ENCODE peak calls at places on chromosomes 6 and 20, in five cellular contexts. One of them, this sample, is unnamed.

GRCh38 chr6:38445912-38446311 is 193.8 kb downstream of the BTBD9 start:
- DNase-seq in AG04450: no peak
- DNase-seq in esophagus muscularis mucosa: no peak
- DNase-seq in fibroblast of villous mesenchyme: no peak
- DNase-seq in fibroblast of the aortic adventitia: no peak
- DNase-seq in this sample: no peak

GRCh38 chr6:18405477-18406293 is 18.5 kb downstream of the RNF144B start:
- DNase-seq in AG04450: peak; percentile 70
- DNase-seq in esophagus muscularis mucosa: no peak
- DNase-seq in fibroblast of villous mesenchyme: peak; percentile 83
- DNase-seq in fibroblast of the aortic adventitia: peak; percentile 74
- DNase-seq in this sample: no peak

GRCh38 chr6:16320533-16321340 is 82.3 kb downstream of the GMPR start:
- DNase-seq in AG04450: peak; percentile 60
- DNase-seq in esophagus muscularis mucosa: no peak
- DNase-seq in fibroblast of villous mesenchyme: peak; percentile 87
- DNase-seq in fibroblast of the aortic adventitia: no peak
- DNase-seq in this sample: no peak

GRCh38 chr6:55868910-55869479 is 6.4 kb downstream of the BMP5 start:
- DNase-seq in AG04450: no peak
- DNase-seq in esophagus muscularis mucosa: no peak
- DNase-seq in fibroblast of villous mesenchyme: no peak
- DNase-seq in fibroblast of the aortic adventitia: no peak
- DNase-seq in this sample: no peak

GRCh38 chr20:16692442-16692841 is 37.4 kb upstream of the SNRPB2 start:
- DNase-seq in AG04450: no peak
- DNase-seq in esophagus muscularis mucosa: no peak
- DNase-seq in fibroblast of villous mesenchyme: no peak
- DNase-seq in fibroblast of the aortic adventitia: peak; percentile 15
- DNase-seq in this sample: no peak

GRCh38 chr6:98971303-98971702 is 23.6 kb upstream of the FBXL4 start:
- DNase-seq in AG04450: no peak
- DNase-seq in esophagus muscularis mucosa: no peak
- DNase-seq in fibroblast of villous mesenchyme: no peak
- DNase-seq in fibroblast of the aortic adventitia: no peak
- DNase-seq in this sample: no peak

GRCh38 chr6:131400054-131400781 is 172.8 kb upstream of the ARG1 start:
- DNase-seq in AG04450: peak; percentile 21
- DNase-seq in esophagus muscularis mucosa: no peak
- DNase-seq in fibroblast of villous mesenchyme: peak; percentile 83
- DNase-seq in fibroblast of the aortic adventitia: peak; percentile 91
- DNase-seq in this sample: no peak

GRCh38 chr6:6390849-6391602 is 70.6 kb upstream of the F13A1 start:
- DNase-seq in AG04450: no peak
- DNase-seq in esophagus muscularis mucosa: no peak
- DNase-seq in fibroblast of villous mesenchyme: no peak
- DNase-seq in fibroblast of the aortic adventitia: no peak
- DNase-seq in this sample: no peak

GRCh38 chr6:160421854-160422253 is 73.7 kb downstream of the SLC22A3 start:
- DNase-seq in AG04450: no peak
- DNase-seq in esophagus muscularis mucosa: peak; percentile 83
- DNase-seq in fibroblast of villous mesenchyme: no peak
- DNase-seq in fibroblast of the aortic adventitia: peak; percentile 79
- DNase-seq in this sample: no peak

GRCh38 chr6:55047433-55048044 is 126.8 kb upstream of the HCRTR2 start:
- DNase-seq in AG04450: no peak
- DNase-seq in esophagus muscularis mucosa: no peak
- DNase-seq in fibroblast of villous mesenchyme: no peak
- DNase-seq in fibroblast of the aortic adventitia: no peak
- DNase-seq in this sample: no peak

GRCh38 chr20:2866236-2866635 is 7.0 kb upstream of the PTPRA start:
- DNase-seq in AG04450: no peak
- DNase-seq in esophagus muscularis mucosa: no peak
- DNase-seq in fibroblast of villous mesenchyme: no peak
- DNase-seq in fibroblast of the aortic adventitia: no peak
- DNase-seq in this sample: no peak

GRCh38 chr6:22294301-22294700 is 2.5 kb downstream of the PRL start:
- DNase-seq in AG04450: no peak
- DNase-seq in esophagus muscularis mucosa: no peak
- DNase-seq in fibroblast of villous mesenchyme: no peak
- DNase-seq in fibroblast of the aortic adventitia: no peak
- DNase-seq in this sample: no peak

GRCh38 chr20:38173237-38174156 is 8.4 kb upstream of the TGM2 start:
- DNase-seq in AG04450: peak; percentile 43
- DNase-seq in esophagus muscularis mucosa: no peak
- DNase-seq in fibroblast of villous mesenchyme: peak; percentile 86
- DNase-seq in fibroblast of the aortic adventitia: peak; percentile 93
- DNase-seq in this sample: no peak

GRCh38 chr20:49872056-49872455 is 43.3 kb downstream of the SPATA2 start:
- DNase-seq in AG04450: no peak
- DNase-seq in esophagus muscularis mucosa: no peak
- DNase-seq in fibroblast of villous mesenchyme: no peak
- DNase-seq in fibroblast of the aortic adventitia: no peak
- DNase-seq in this sample: no peak

GRCh38 chr20:7627734-7628663 is 312.3 kb downstream of the HAO1 start:
- DNase-seq in AG04450: no peak
- DNase-seq in esophagus muscularis mucosa: no peak
- DNase-seq in fibroblast of villous mesenchyme: peak; percentile 48
- DNase-seq in fibroblast of the aortic adventitia: peak; percentile 82
- DNase-seq in this sample: no peak

GRCh38 chr6:158286413-158286812 is 25.9 kb upstream of the TULP4 start:
- DNase-seq in AG04450: no peak
- DNase-seq in esophagus muscularis mucosa: no peak
- DNase-seq in fibroblast of villous mesenchyme: peak; percentile 30
- DNase-seq in fibroblast of the aortic adventitia: peak; percentile 78
- DNase-seq in this sample: no peak

GRCh38 chr20:49447364-49447763 is 35.1 kb downstream of the KCNB1 start:
- DNase-seq in AG04450: no peak
- DNase-seq in esophagus muscularis mucosa: no peak
- DNase-seq in fibroblast of villous mesenchyme: no peak
- DNase-seq in fibroblast of the aortic adventitia: no peak
- DNase-seq in this sample: no peak

GRCh38 chr6:44256291-44257006 is 879 bp downstream of the SLC35B2 start:
- DNase-seq in AG04450: no peak
- DNase-seq in esophagus muscularis mucosa: no peak
- DNase-seq in fibroblast of villous mesenchyme: no peak
- DNase-seq in fibroblast of the aortic adventitia: no peak
- DNase-seq in this sample: no peak

GRCh38 chr6:20408851-20409250 is 7.2 kb downstream of the E2F3 start:
- DNase-seq in AG04450: no peak
- DNase-seq in esophagus muscularis mucosa: no peak
- DNase-seq in fibroblast of villous mesenchyme: no peak
- DNase-seq in fibroblast of the aortic adventitia: no peak
- DNase-seq in this sample: no peak

GRCh38 chr20:48329676-48330644 is 497.8 kb downstream of the PREX1 start:
- DNase-seq in AG04450: no peak
- DNase-seq in esophagus muscularis mucosa: no peak
- DNase-seq in fibroblast of villous mesenchyme: peak; percentile 6
- DNase-seq in fibroblast of the aortic adventitia: peak; percentile 36
- DNase-seq in this sample: no peak

GRCh38 chr6:125231574-125232343 is 70.0 kb downstream of the HDDC2 start:
- DNase-seq in AG04450: no peak
- DNase-seq in esophagus muscularis mucosa: no peak
- DNase-seq in fibroblast of villous mesenchyme: no peak
- DNase-seq in fibroblast of the aortic adventitia: no peak
- DNase-seq in this sample: no peak

GRCh38 chr6:118894425-118895240 is 681 bp downstream of the ASF1A start:
- DNase-seq in AG04450: no peak
- DNase-seq in esophagus muscularis mucosa: no peak
- DNase-seq in fibroblast of villous mesenchyme: peak; percentile 65
- DNase-seq in fibroblast of the aortic adventitia: peak; percentile 58
- DNase-seq in this sample: no peak

GRCh38 chr6:35683267-35683666 is 5.4 kb downstream of the FKBP5 start:
- DNase-seq in AG04450: no peak
- DNase-seq in esophagus muscularis mucosa: no peak
- DNase-seq in fibroblast of villous mesenchyme: no peak
- DNase-seq in fibroblast of the aortic adventitia: no peak
- DNase-seq in this sample: no peak

GRCh38 chr20:62066983-62067433 is 1.3 kb upstream of the TAF4 start:
- DNase-seq in AG04450: no peak
- DNase-seq in esophagus muscularis mucosa: no peak
- DNase-seq in fibroblast of villous mesenchyme: no peak
- DNase-seq in fibroblast of the aortic adventitia: peak; percentile 27
- DNase-seq in this sample: no peak

GRCh38 chr6:116136373-116136772 is 10.4 kb upstream of the COL10A1 start:
- DNase-seq in AG04450: no peak
- DNase-seq in esophagus muscularis mucosa: no peak
- DNase-seq in fibroblast of villous mesenchyme: no peak
- DNase-seq in fibroblast of the aortic adventitia: no peak
- DNase-seq in this sample: no peak

GRCh38 chr20:16944753-16945152 is 196.6 kb downstream of the OTOR start:
- DNase-seq in AG04450: no peak
- DNase-seq in esophagus muscularis mucosa: no peak
- DNase-seq in fibroblast of villous mesenchyme: no peak
- DNase-seq in fibroblast of the aortic adventitia: no peak
- DNase-seq in this sample: no peak

GRCh38 chr6:71855406-71855805 is 30.9 kb upstream of the RIMS1 start:
- DNase-seq in AG04450: no peak
- DNase-seq in esophagus muscularis mucosa: no peak
- DNase-seq in fibroblast of villous mesenchyme: no peak
- DNase-seq in fibroblast of the aortic adventitia: no peak
- DNase-seq in this sample: no peak

GRCh38 chr6:71852951-71853350 is 33.4 kb upstream of the RIMS1 start:
- DNase-seq in AG04450: no peak
- DNase-seq in esophagus muscularis mucosa: no peak
- DNase-seq in fibroblast of villous mesenchyme: no peak
- DNase-seq in fibroblast of the aortic adventitia: no peak
- DNase-seq in this sample: no peak

DNA sequence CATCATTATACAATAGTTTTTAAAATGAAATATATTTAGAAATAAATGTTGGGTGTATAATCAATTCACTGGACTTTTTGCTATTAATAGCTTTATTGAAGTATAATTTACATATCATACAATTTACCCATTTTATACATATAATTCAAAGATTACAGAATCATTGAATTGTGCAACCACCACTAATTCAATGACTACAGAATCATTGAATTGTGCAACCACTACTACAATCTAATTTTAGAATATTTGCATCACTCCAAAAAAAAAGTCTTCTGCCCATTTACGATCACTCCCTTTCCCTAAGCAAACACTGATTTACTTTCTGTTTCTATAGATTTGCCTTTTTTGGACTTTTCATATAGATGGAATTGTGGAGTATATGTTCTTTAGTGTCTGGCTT is 35.1 kb upstream of the RIMS1 start:
- DNase-seq in AG04450: no peak
- DNase-seq in esophagus muscularis mucosa: no peak
- DNase-seq in fibroblast of villous mesenchyme: no peak
- DNase-seq in fibroblast of the aortic adventitia: no peak
- DNase-seq in this sample: no peak
- H3K4me3 ChIP-seq in AG04450: no peak overlapping the region
- H3K4me3 ChIP-seq in esophagus muscularis mucosa: no peak overlapping the region
- H3K4me3 ChIP-seq in fibroblast of villous mesenchyme: no peak overlapping the region
- H3K4me3 ChIP-seq in fibroblast of the aortic adventitia: no peak overlapping the region
- H3K4me3 ChIP-seq in this sample: no peak overlapping the region

GRCh38 chr6:37101991-37102298 is 68.0 kb upstream of the PIM1 start:
- DNase-seq in AG04450: no peak
- DNase-seq in esophagus muscularis mucosa: no peak
- DNase-seq in fibroblast of villous mesenchyme: no peak
- DNase-seq in fibroblast of the aortic adventitia: no peak
- DNase-seq in this sample: no peak
- H3K4me3 ChIP-seq in AG04450: no peak overlapping the region
- H3K4me3 ChIP-seq in esophagus muscularis mucosa: peak overlapping the region; percentile 50
- H3K4me3 ChIP-seq in fibroblast of villous mesenchyme: peak overlapping the region; percentile 44
- H3K4me3 ChIP-seq in fibroblast of the aortic adventitia: peak overlapping the region; percentile 57
- H3K4me3 ChIP-seq in this sample: peak overlapping the region; percentile 56

DNA sequence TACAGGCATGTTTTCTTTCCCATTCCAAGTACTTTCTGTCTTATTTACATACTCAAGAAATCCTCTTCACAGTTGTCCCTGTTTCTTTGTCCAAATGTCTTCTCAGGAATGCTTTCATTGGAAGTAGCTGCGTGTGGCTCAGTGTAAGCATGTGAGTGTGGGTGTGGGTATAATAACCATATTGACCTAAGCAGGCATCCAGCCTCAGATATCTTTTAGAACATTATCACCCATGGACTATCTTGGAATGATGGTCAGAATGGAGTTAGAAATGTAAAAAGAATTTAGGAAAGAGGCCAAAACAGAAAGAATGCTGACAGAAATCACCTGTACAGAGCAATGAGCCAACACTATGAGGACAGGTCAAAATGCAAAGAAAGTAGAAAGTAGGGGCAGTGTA is 16.4 kb downstream of the VNN2 start:
- DNase-seq in AG04450: no peak
- DNase-seq in esophagus muscularis mucosa: no peak
- DNase-seq in fibroblast of villous mesenchyme: no peak
- DNase-seq in fibroblast of the aortic adventitia: no peak
- DNase-seq in this sample: no peak
- H3K4me3 ChIP-seq in AG04450: no peak overlapping the region
- H3K4me3 ChIP-seq in esophagus muscularis mucosa: no peak overlapping the region
- H3K4me3 ChIP-seq in fibroblast of villous mesenchyme: no peak overlapping the region
- H3K4me3 ChIP-seq in fibroblast of the aortic adventitia: no peak overlapping the region
- H3K4me3 ChIP-seq in this sample: no peak overlapping the region

DNA sequence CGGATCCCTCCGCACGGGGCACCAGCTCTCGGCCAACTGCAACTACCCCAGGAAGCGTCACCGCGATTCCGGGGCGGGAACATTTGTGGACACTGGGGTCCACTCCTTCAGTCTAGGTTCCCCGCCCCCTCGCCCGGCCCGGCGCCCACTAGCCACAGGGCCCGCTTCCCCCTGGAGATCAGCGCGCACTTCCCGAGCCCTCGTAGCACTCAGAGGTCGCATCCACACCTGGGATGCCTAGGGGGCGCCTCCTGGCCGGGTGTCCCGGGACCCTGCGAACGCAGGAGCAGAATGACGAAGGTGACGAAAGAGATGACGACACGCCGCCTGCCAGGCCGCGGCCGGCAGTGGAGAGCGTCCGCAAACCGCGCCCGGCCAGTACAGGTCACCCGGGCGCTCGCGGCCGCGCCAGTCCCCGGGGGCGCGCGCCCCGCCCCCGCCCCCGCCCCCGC is 309 bp upstream of the AIG1 start:
- DNase-seq in AG04450: peak; percentile 42
- DNase-seq in esophagus muscularis mucosa: peak; percentile 95
- DNase-seq in fibroblast of villous mesenchyme: peak; percentile 85
- DNase-seq in fibroblast of the aortic adventitia: peak; percentile 77
- DNase-seq in this sample: no peak
- H3K4me3 ChIP-seq in AG04450: peak overlapping the region; percentile 81
- H3K4me3 ChIP-seq in esophagus muscularis mucosa: peak overlapping the region; percentile 83
- H3K4me3 ChIP-seq in fibroblast of villous mesenchyme: peak overlapping the region; percentile 76
- H3K4me3 ChIP-seq in fibroblast of the aortic adventitia: peak overlapping the region; percentile 73
- H3K4me3 ChIP-seq in this sample: peak overlapping the region; percentile 93

DNA sequence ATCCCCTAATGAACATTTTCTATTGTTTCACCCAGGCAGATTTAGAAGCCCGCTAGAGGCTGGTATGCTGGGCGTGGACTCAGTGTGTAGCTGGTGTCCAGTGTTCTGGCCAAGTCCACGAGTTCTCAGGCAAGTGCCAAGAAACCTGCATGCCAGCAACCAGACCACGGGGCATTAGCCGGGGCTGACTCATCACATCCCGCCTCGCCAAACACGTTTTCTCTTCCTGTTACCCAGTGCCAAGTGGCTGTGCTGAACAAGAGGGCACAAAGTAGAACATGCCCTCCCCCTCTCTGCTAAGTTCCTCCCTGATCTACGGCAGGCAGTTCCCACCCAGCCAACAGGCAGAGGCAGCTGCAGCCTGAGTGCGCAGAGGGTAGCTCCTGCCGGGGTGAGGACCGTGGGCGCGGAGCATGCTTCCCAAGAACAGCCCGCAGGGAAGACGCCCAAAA is 29.6 kb downstream of the RAMACL start:
- DNase-seq in AG04450: no peak
- DNase-seq in esophagus muscularis mucosa: peak; percentile 95
- DNase-seq in fibroblast of villous mesenchyme: peak; percentile 60
- DNase-seq in fibroblast of the aortic adventitia: peak; percentile 97
- DNase-seq in this sample: no peak
- H3K4me3 ChIP-seq in AG04450: no peak overlapping the region
- H3K4me3 ChIP-seq in esophagus muscularis mucosa: no peak overlapping the region
- H3K4me3 ChIP-seq in fibroblast of villous mesenchyme: no peak overlapping the region
- H3K4me3 ChIP-seq in fibroblast of the aortic adventitia: no peak overlapping the region
- H3K4me3 ChIP-seq in this sample: no peak overlapping the region